ENCODE peak calls at places on chromosomes 13 and 19, in seven cellular contexts. N is hepatic stellate cell; E is C1 segment of cervical spinal cord; P is central memory CD4-positive, alpha-beta T cell; I is stimulated activated CD8-positive, alpha-beta memory T cell treated with anti-CD3 and anti-CD28 coated beads, Interleukin-7, amount 100 ng/mL, for 4 hours; D is right atrium auricular region; A is mammary epithelial cell. O is an unnamed sample.

GRCh38 chr13:75687145-75687763 is 51.1 kb downstream of the LMO7 start:
- DNase-seq in N (no peak), E (no peak), P (no peak), I (no peak), D (no peak), A (peak), O (no peak)

GRCh38 chr19:45716314-45717130 is 14.2 kb downstream of the FBXO46 start:
- DNase-seq in N (peak), E (no peak), P (no peak), I (no peak), D (no peak), A (peak), O (no peak)

GRCh38 chr13:66780814-66781213 is 449.3 kb downstream of the PCDH9 start:
- DNase-seq in N (peak), E (no peak), P (no peak), I (no peak), D (no peak), A (peak), O (no peak)

GRCh38 chr19:17448190-17448967 is at the start of gene TMEM221:
- DNase-seq in N (peak), E (peak), P (peak), I (peak), D (peak), A (no peak), O (peak)

GRCh38 chr19:33404506-33404905 is 31.0 kb downstream of the CEBPG start:
- DNase-seq in N (no peak), E (peak), P (no peak), I (no peak), D (no peak), A (no peak), O (no peak)

GRCh38 chr19:31223805-31224534 is 125.3 kb downstream of the TSHZ3 start:
- DNase-seq in N (peak), E (no peak), P (no peak), I (no peak), D (no peak), A (no peak), O (no peak)

GRCh38 chr13:78603240-78603947 is at the start of gene POU4F1:
- DNase-seq in N (no peak), E (peak), P (peak), I (peak), D (no peak), A (peak), O (no peak)

GRCh38 chr13:90447735-90448103 is 899.8 kb upstream of the MIR17HG start:
- DNase-seq in N (no peak), E (no peak), P (no peak), I (no peak), D (no peak), A (peak), O (no peak)

O was measured in tibial nerve.